ENCODE peak calls at places on chromosomes 5 and 9, in nine cellular contexts. P, L, X, M, G, V, N, I and S are unnamed samples.

GRCh38 chr5:73938280-73938937 is 312.4 kb downstream of the ARHGEF28 start:
- DNase-seq in P (peak; percentile 94), L (no peak), X (no peak), M (peak; percentile 87), G (peak; percentile 98), V (no peak), N (no peak), I (peak; percentile 98), S (peak; percentile 50)

GRCh38 chr5:59042683-59043082 is 459.8 kb downstream of the RAB3C start:
- DNase-seq in P (no peak), L (peak; percentile 20), X (no peak), M (no peak), G (no peak), V (no peak), N (no peak), I (peak; percentile 77), S (peak; percentile 25)

GRCh38 chr5:67992919-67993318 is 222.6 kb upstream of the PIK3R1 start:
- DNase-seq in P (peak; percentile 44), L (no peak), X (no peak), M (peak; percentile 57), G (peak; percentile 68), V (no peak), N (no peak), I (peak; percentile 39), S (no peak)

GRCh38 chr9:116978155-116978554 is 291.1 kb downstream of the TRIM32 start:
- DNase-seq in P (no peak), L (no peak), X (no peak), M (no peak), G (no peak), V (no peak), N (peak; percentile 10), I (no peak), S (no peak)

GRCh38 chr5:97297063-97297715 is 114.1 kb upstream of the RIOK2 start:
- DNase-seq in P (peak; percentile 59), L (no peak), X (peak; percentile 63), M (peak; percentile 5), G (peak; percentile 69), V (peak; percentile 84), N (peak; percentile 76), I (peak; percentile 6), S (no peak)

GRCh38 chr9:98284754-98285153 is 29.3 kb upstream of the TBC1D2 start:
- DNase-seq in P (no peak), L (no peak), X (no peak), M (no peak), G (no peak), V (no peak), N (no peak), I (no peak), S (no peak)

GRCh38 chr5:23025604-23026003 is 172.5 kb upstream of the CDH12 start:
- DNase-seq in P (no peak), L (no peak), X (no peak), M (no peak), G (no peak), V (no peak), N (no peak), I (no peak), S (no peak)

GRCh38 chr5:1795506-1795905 is 4.1 kb downstream of the MRPL36 start:
- DNase-seq in P (no peak), L (no peak), X (no peak), M (no peak), G (no peak), V (no peak), N (no peak), I (no peak), S (no peak)

GRCh38 chr9:127404631-127405030 is 7.7 kb downstream of the SLC2A8 start:
- DNase-seq in P (no peak), L (no peak), X (no peak), M (no peak), G (no peak), V (no peak), N (no peak), I (no peak), S (no peak)

GRCh38 chr5:124801551-124801950 is 55.1 kb upstream of the ZNF608 start:
- DNase-seq in P (no peak), L (no peak), X (no peak), M (no peak), G (no peak), V (no peak), N (no peak), I (no peak), S (no peak)

GRCh38 chr5:39331993-39332392 is 32.3 kb downstream of the C9 start:
- DNase-seq in P (no peak), L (no peak), X (no peak), M (peak; percentile 35), G (no peak), V (no peak), N (no peak), I (peak; percentile 2), S (no peak)

GRCh38 chr5:175382171-175382570 is 61.8 kb downstream of the DRD1 start:
- DNase-seq in P (no peak), L (no peak), X (no peak), M (no peak), G (no peak), V (no peak), N (peak; percentile 36), I (no peak), S (no peak)

GRCh38 chr5:130110333-130110732 is 206.1 kb downstream of the CHSY3 start:
- DNase-seq in P (no peak), L (no peak), X (no peak), M (no peak), G (no peak), V (no peak), N (peak; percentile 27), I (peak; percentile 9), S (no peak)

GRCh38 chr9:105290401-105290800 is 46.0 kb downstream of the SLC44A1 start:
- DNase-seq in P (peak; percentile 30), L (no peak), X (peak; percentile 16), M (peak; percentile 38), G (peak; percentile 66), V (no peak), N (peak; percentile 56), I (peak; percentile 62), S (peak; percentile 27)

GRCh38 chr5:150502106-150502505 is 5.8 kb upstream of the NDST1 start:
- DNase-seq in P (no peak), L (peak; percentile 26), X (no peak), M (no peak), G (peak; percentile 48), V (no peak), N (peak; percentile 80), I (no peak), S (no peak)

GRCh38 chr9:79641055-79641454 is 69.3 kb downstream of the TLE4 start:
- DNase-seq in P (no peak), L (no peak), X (no peak), M (no peak), G (peak; percentile 49), V (no peak), N (no peak), I (no peak), S (no peak)

GRCh38 chr5:19917588-19917987 is 70.4 kb downstream of the CDH18 start:
- DNase-seq in P (no peak), L (no peak), X (no peak), M (peak; percentile 2), G (no peak), V (no peak), N (no peak), I (peak; percentile 36), S (no peak)

GRCh38 chr9:135307314-135307713 is 172.3 kb upstream of the PPP1R26 start:
- DNase-seq in P (no peak), L (no peak), X (no peak), M (no peak), G (no peak), V (no peak), N (no peak), I (no peak), S (no peak)

GRCh38 chr9:107212613-107213012 is 70.5 kb upstream of the RAD23B start:
- DNase-seq in P (no peak), L (no peak), X (no peak), M (no peak), G (no peak), V (no peak), N (no peak), I (peak; percentile 28), S (no peak)

GRCh38 chr9:37730256-37730655 is 23.3 kb upstream of the TRMT10B start:
- DNase-seq in P (peak; percentile 49), L (no peak), X (no peak), M (peak; percentile 24), G (peak; percentile 54), V (no peak), N (no peak), I (peak; percentile 14), S (no peak)

GRCh38 chr9:89439571-89439970 is 58.3 kb downstream of the SEMA4D start:
- DNase-seq in P (no peak), L (no peak), X (no peak), M (no peak), G (no peak), V (no peak), N (no peak), I (no peak), S (no peak)

GRCh38 chr5:10663531-10664183 is 97.4 kb downstream of the DAP start:
- DNase-seq in P (no peak), L (peak; percentile 23), X (no peak), M (peak; percentile 73), G (peak; percentile 48), V (no peak), N (no peak), I (peak; percentile 39), S (peak; percentile 65)

GRCh38 chr9:113247640-113248039 is 26.3 kb downstream of the SLC31A1 start:
- DNase-seq in P (no peak), L (no peak), X (peak; percentile 18), M (no peak), G (no peak), V (no peak), N (no peak), I (no peak), S (no peak)

GRCh38 chr9:71783120-71783523 is 14.8 kb upstream of the CEMIP2 start:
- DNase-seq in P (no peak), L (no peak), X (peak; percentile 21), M (no peak), G (peak; percentile 69), V (no peak), N (no peak), I (no peak), S (no peak)

GRCh38 chr5:9361835-9362234 is 184.0 kb downstream of the SEMA5A start:
- DNase-seq in P (peak; percentile 47), L (peak; percentile 50), X (peak; percentile 23), M (no peak), G (peak; percentile 59), V (peak; percentile 87), N (peak; percentile 84), I (peak; percentile 76), S (peak; percentile 80)

GRCh38 chr9:91907387-91908292 is 42.4 kb downstream of the ROR2 start:
- DNase-seq in P (no peak), L (no peak), X (no peak), M (no peak), G (no peak), V (no peak), N (no peak), I (no peak), S (no peak)

GRCh38 chr5:148205044-148205813 is 2.4 kb downstream of the SPINK6 start:
- DNase-seq in P (no peak), L (no peak), X (no peak), M (no peak), G (no peak), V (no peak), N (no peak), I (no peak), S (peak; percentile 24)

GRCh38 chr5:179803651-179804598 is 2.7 kb downstream of the MGAT4B start:
- DNase-seq in P (no peak), L (no peak), X (peak; percentile 77), M (no peak), G (peak; percentile 50), V (peak; percentile 75), N (no peak), I (no peak), S (no peak)

GRCh38 chr9:68560131-68560844 is 19.6 kb upstream of the TMEM252 start:
- DNase-seq in P (no peak), L (peak; percentile 24), X (no peak), M (no peak), G (peak; percentile 17), V (peak; percentile 88), N (peak; percentile 60), I (peak; percentile 22), S (peak; percentile 34)

GRCh38 chr5:133340002-133340755 is 272.2 kb downstream of the FSTL4 start:
- DNase-seq in P (peak; percentile 26), L (no peak), X (no peak), M (peak; percentile 16), G (peak; percentile 43), V (no peak), N (no peak), I (no peak), S (no peak)